ENCODE peak calls at places on chromosomes 11 and 22, in five cellular contexts. U is body of pancreas, L is HCT116, J is tibial artery, Q is heart right ventricle. F is an unnamed sample.

GRCh38 chr11:117384045-117384444 is 56.4 kb downstream of the CEP164 start:
- DNase-seq in U (no peak), L (no peak), J (no peak), Q (no peak), F (no peak)

GRCh38 chr22:28670153-28670552 is 9.5 kb downstream of the TTC28 start:
- DNase-seq in U (no peak), L (no peak), J (no peak), Q (no peak), F (no peak)

GRCh38 chr11:117908261-117908895 is 20.8 kb downstream of the TMPRSS13 start:
- DNase-seq in U (no peak), L (no peak), J (peak), Q (no peak), F (no peak)

GRCh38 chr11:106624377-106624776 is 393.9 kb downstream of the GUCY1A2 start:
- DNase-seq in U (no peak), L (no peak), J (no peak), Q (no peak), F (no peak)

GRCh38 chr11:57641426-57641825 is 8.3 kb downstream of the YPEL4 start:
- DNase-seq in U (no peak), L (no peak), J (no peak), Q (no peak), F (no peak)

GRCh38 chr11:92550411-92550810 is 325.8 kb downstream of the FAT3 start:
- DNase-seq in U (peak), L (no peak), J (no peak), Q (peak), F (no peak)

GRCh38 chr11:61027141-61027840 is 55.8 kb downstream of the CD6 start:
- DNase-seq in U (no peak), L (no peak), J (no peak), Q (no peak), F (no peak)

GRCh38 chr11:119810478-119811232 is 81.7 kb upstream of the NECTIN1 start:
- DNase-seq in U (no peak), L (no peak), J (no peak), Q (no peak), F (no peak)

GRCh38 chr11:112212290-112212689 is 13.9 kb upstream of the PTS start:
- DNase-seq in U (no peak), L (no peak), J (no peak), Q (no peak), F (no peak)

GRCh38 chr11:65576232-65576866 is 496 bp downstream of the EHBP1L1 start:
- DNase-seq in U (no peak), L (no peak), J (no peak), Q (peak), F (no peak)

GRCh38 chr11:96125400-96125799 is 201.5 kb upstream of the MTMR2 start:
- DNase-seq in U (no peak), L (no peak), J (no peak), Q (no peak), F (no peak)

GRCh38 chr11:129102756-129103155 is 89.4 kb downstream of the ARHGAP32 start:
- DNase-seq in U (no peak), L (no peak), J (no peak), Q (no peak), F (no peak)

GRCh38 chr11:128575956-128576340 is 11.4 kb downstream of the ETS1 start:
- DNase-seq in U (peak), L (no peak), J (no peak), Q (peak), F (no peak)

GRCh38 chr11:37786214-37786755 is 1188.2 kb upstream of the RAG2 start:
- DNase-seq in U (no peak), L (no peak), J (no peak), Q (no peak), F (no peak)

GRCh38 chr22:43723816-43724215 is 88.3 kb downstream of the EFCAB6 start:
- DNase-seq in U (no peak), L (no peak), J (peak), Q (no peak), F (no peak)

GRCh38 chr11:2940930-2941821 is 12.0 kb upstream of the PHLDA2 start:
- DNase-seq in U (peak), L (no peak), J (peak), Q (no peak), F (peak)

GRCh38 chr11:94106699-94107098 is 21.9 kb upstream of the PANX1 start:
- DNase-seq in U (no peak), L (no peak), J (no peak), Q (peak), F (no peak)

GRCh38 chr22:25023879-25024278 is 71.4 kb downstream of the KIAA1671 start:
- DNase-seq in U (no peak), L (no peak), J (no peak), Q (no peak), F (no peak)

GRCh38 chr11:88555018-88555828 is 217.7 kb upstream of the CTSC start:
- DNase-seq in U (no peak), L (peak), J (no peak), Q (no peak), F (no peak)

GRCh38 chr11:22555901-22556300 is 69.7 kb downstream of the FANCF start:
- DNase-seq in U (no peak), L (no peak), J (no peak), Q (no peak), F (no peak)

GRCh38 chr22:40181323-40181722 is 3.6 kb downstream of the TNRC6B start:
- DNase-seq in U (no peak), L (no peak), J (no peak), Q (no peak), F (no peak)

GRCh38 chr22:40178417-40179409 is 988 bp downstream of the TNRC6B start:
- DNase-seq in U (no peak), L (no peak), J (no peak), Q (no peak), F (peak)

GRCh38 chr22:40177738-40178416 is at the start of gene TNRC6B:
- DNase-seq in U (peak), L (peak), J (peak), Q (peak), F (peak)

GRCh38 chr22:40180403-40180802 is 2.7 kb downstream of the TNRC6B start:
- DNase-seq in U (no peak), L (no peak), J (no peak), Q (no peak), F (no peak)

GRCh38 chr22:40179535-40179934 is 1.8 kb downstream of the TNRC6B start:
- DNase-seq in U (no peak), L (no peak), J (no peak), Q (no peak), F (no peak)
- H3K4me3 ChIP-seq in U (peak), L (peak), J (peak), Q (peak), F (peak)

GRCh38 chr22:42342426-42343135 is 72.1 kb upstream of the TCF20 start:
- DNase-seq in U (no peak), L (no peak), J (no peak), Q (no peak), F (no peak)
- H3K4me3 ChIP-seq in U (no peak), L (peak), J (peak), Q (peak), F (peak)

DNA sequence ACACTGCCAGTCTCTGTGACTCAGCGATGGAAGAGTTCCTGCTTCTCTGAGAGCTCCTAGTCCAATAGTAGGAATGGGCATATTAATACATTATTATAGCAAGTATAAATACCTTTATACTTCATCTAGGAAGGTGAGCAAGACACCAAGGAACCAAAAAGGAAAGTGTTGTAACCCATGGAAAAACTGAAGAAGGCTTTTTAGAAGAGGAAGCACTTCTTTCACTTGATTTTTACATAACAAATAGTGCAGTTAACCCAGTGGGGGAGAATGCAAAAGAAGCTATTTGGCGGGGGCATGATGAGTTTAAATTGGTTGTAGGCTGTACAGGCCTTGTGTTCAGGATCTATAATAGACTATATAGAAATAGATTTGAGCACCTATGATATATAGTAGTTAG is 31.2 kb upstream of the C11orf87 start:
- DNase-seq in U (no peak), L (no peak), J (no peak), Q (no peak), F (no peak)
- H3K4me3 ChIP-seq in U (no peak), L (no peak), J (no peak), Q (no peak), F (no peak)

GRCh38 chr11:110613526-110613925 is 98.7 kb downstream of the ARHGAP20 start:
- DNase-seq in U (no peak), L (no peak), J (no peak), Q (no peak), F (no peak)
- H3K4me3 ChIP-seq in U (no peak), L (no peak), J (no peak), Q (no peak), F (no peak)

GRCh38 chr11:1574256-1575242 is 2.5 kb upstream of the DUSP8 start:
- DNase-seq in U (peak), L (no peak), J (no peak), Q (no peak), F (peak)
- H3K4me3 ChIP-seq in U (peak), L (peak), J (peak), Q (peak), F (peak)